ENCODE peak calls at places on chromosomes 13 and 19, in nine cellular contexts. I is breast epithelium; Y is colonic mucosa; G is testis; C is CD8-positive, alpha-beta T cell; U is neural progenitor cell; Z is A549; J is tibial artery; D is Peyer's patch. O is an unnamed sample. For H3K4me1, the result is how much of the 10 kb centered on the place peaks cover.

GRCh38 chr13:97582170-97582569 is 148.2 kb downstream of the RAP2A start:
- DNase-seq in G (no peak), J (no peak), C (no peak), U (no peak), I (no peak), Y (no peak), Z (no peak), D (no peak), O (no peak)

GRCh38 chr13:22665531-22665930 is 515.2 kb upstream of the SGCG start:
- DNase-seq in D (no peak), J (no peak), Y (no peak), G (no peak), I (no peak), C (no peak), U (no peak), Z (peak), O (no peak)

GRCh38 chr19:17686592-17687042 is 1.5 kb downstream of the UNC13A start:
- DNase-seq in I (no peak), U (peak), J (no peak), G (peak), Z (peak), Y (peak), C (no peak), D (no peak), O (peak)

GRCh38 chr13:42396901-42397670 is 125.1 kb downstream of the AKAP11 start:
- DNase-seq in I (no peak), C (no peak), U (no peak), G (no peak), Z (no peak), D (no peak), Y (no peak), J (no peak), O (no peak)

GRCh38 chr13:73325351-73326214 is 266.8 kb downstream of the KLF5 start:
- DNase-seq in G (no peak), I (no peak), C (no peak), Z (peak), D (peak), J (no peak), U (no peak), Y (peak), O (peak)

GRCh38 chr19:55956431-55956830 is 8.8 kb downstream of the NLRP8 start:
- DNase-seq in I (no peak), G (no peak), Z (no peak), D (no peak), C (no peak), U (no peak), J (no peak), Y (no peak), O (no peak)

GRCh38 chr13:49342404-49342803 is 94.7 kb downstream of the CDADC1 start:
- DNase-seq in G (no peak), J (no peak), C (no peak), Z (no peak), D (no peak), U (no peak), Y (no peak), I (no peak), O (no peak)

GRCh38 chr19:19451429-19452240 is 46.2 kb downstream of the GATAD2A start:
- DNase-seq in Y (no peak), C (no peak), U (no peak), J (no peak), I (no peak), Z (no peak), D (no peak), G (no peak), O (no peak)

GRCh38 chr19:41426952-41427646 is at the start of gene B3GNT8:
- DNase-seq in U (peak), Z (no peak), C (peak), J (peak), I (peak), G (peak), Y (peak), D (peak), O (peak)

GRCh38 chr19:29289020-29289419 is 76.1 kb upstream of the UQCRFS1 start:
- DNase-seq in G (no peak), C (no peak), Z (no peak), D (no peak), I (no peak), Y (no peak), U (no peak), J (no peak), O (no peak)

DNA sequence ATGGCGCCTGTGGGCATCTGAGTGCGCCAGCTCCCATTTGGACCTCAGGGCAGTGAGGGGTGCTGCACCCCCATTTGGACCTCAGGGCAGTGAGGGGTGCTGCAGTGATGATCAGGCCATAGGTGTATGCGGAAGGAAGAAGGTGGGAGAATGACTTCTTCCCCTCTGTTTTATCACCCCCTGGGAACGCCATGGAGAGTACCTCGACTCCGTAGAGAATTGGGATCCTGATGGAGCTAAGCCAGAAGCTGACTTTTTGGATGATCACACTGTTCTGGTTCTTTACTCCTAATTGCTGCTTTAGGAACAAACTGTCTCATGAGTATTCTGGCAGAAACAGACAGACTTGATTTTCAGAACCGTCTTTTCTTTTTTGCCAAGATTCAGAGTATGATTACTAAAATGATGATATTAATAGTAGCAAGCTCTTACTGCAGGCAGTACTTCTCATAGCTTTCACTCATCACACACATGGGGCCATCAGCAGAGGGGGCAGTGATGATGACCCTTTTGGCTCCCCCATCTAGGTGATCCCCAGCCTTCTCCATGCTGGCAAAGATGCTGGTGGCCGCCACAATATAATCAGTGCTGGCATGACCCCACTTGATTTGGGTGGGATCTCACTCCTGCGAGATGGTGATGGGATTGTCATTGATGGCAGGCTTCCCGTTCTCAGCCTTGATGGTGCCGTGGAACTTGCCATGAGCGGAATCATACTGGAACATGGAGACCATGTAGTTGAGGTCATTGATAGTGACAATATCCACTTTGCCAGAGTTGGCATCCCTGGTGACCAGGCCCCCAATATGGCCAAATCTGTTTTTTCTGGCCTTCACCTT is 10.3 kb upstream of the UBAC2 start:
- DNase-seq in Y (peak), C (no peak), U (no peak), I (no peak), J (no peak), D (no peak), G (peak), Z (no peak), O (no peak)
- H3K27ac ChIP-seq in Y (no peak), C (no peak), U (no peak), I (peak), J (no peak), D (no peak), G (no peak), Z (no peak), O (no peak)

GRCh38 chr19:48490980-48491792 is 20.4 kb downstream of the LMTK3 start:
- DNase-seq in G (no peak), Y (peak), I (peak), J (no peak), Z (peak), D (peak), U (peak), C (peak), O (peak)
- H3K4me1 ChIP-seq in G (under half), Y (under half), I (under half), J (under half), Z (half or more), D (half or more), U (under half), C (under half), O (under half)

GRCh38 chr19:13024958-13025653 is 29.8 kb downstream of the NFIX start:
- DNase-seq in Z (no peak), J (no peak), Y (peak), I (no peak), U (peak), C (no peak), D (no peak), G (no peak), O (no peak)
- H3K4me3 ChIP-seq in Z (no peak), J (peak), Y (peak), I (peak), U (no peak), C (peak), D (peak), G (peak), O (no peak)

DNA sequence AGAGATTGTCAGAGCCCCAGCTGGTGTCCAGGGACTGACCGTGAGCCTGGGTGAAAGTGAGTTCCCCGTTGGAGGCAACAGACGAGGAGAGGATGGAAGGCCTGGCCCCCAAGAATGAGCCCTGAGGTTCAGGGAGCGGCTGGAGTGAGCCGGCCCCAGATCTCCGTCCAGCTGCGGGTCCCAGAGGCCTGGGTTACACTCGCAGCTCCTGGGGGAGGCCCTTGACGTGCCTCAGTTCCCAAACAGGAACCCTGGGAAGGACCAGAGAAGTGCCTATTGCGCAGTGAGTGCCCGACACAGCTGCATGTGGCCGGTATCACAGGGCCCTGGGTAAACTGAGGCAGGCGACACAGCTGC is 1.1 kb upstream of the ELANE start:
- DNase-seq in C (no peak), J (no peak), Z (no peak), I (no peak), D (no peak), Y (no peak), G (no peak), U (no peak), O (no peak)
- H3K27ac ChIP-seq in C (no peak), J (peak), Z (peak), I (peak), D (peak), Y (peak), G (peak), U (no peak), O (peak)

GRCh38 chr19:45976180-45976579 is 2.5 kb upstream of the NOVA2 start:
- DNase-seq in C (no peak), Y (no peak), I (no peak), Z (no peak), G (no peak), U (peak), J (no peak), D (no peak), O (no peak)
- H3K4me1 ChIP-seq in C (under half), Y (under half), I (under half), Z (under half), G (under half), U (under half), J (under half), D (under half), O (under half)

GRCh38 chr19:57327993-57328392 is 7.7 kb downstream of the ZNF543 start:
- DNase-seq in Z (peak), I (no peak), C (no peak), J (no peak), G (no peak), Y (no peak), D (no peak), U (no peak), O (no peak)
- H3K4me3 ChIP-seq in Z (no peak), I (no peak), C (no peak), J (no peak), G (no peak), Y (no peak), D (no peak), U (no peak), O (no peak)